ENCODE peak calls at places on chromosomes 11 and 22, in four cellular contexts. M is HCT116, Z is SK-N-SH, W is HepG2. C is an unnamed sample.

GRCh38 chr11:108914981-108915380 is 250.1 kb downstream of the DDX10 start:
- DNase-seq in M (no peak), Z (no peak), W (no peak), C (no peak)

GRCh38 chr11:95831198-95831883 is 41.0 kb downstream of the CEP57 start:
- DNase-seq in M (no peak), Z (no peak), W (no peak), C (no peak)

GRCh38 chr11:363948-364761 is 5.1 kb upstream of the B4GALNT4 start:
- DNase-seq in M (peak), Z (peak), W (peak), C (peak)

GRCh38 chr11:108580645-108581044 is 12.9 kb downstream of the EXPH5 start:
- DNase-seq in M (no peak), Z (no peak), W (no peak), C (no peak)

GRCh38 chr22:48396091-48396784 is 1431.4 kb downstream of the BRD1 start:
- DNase-seq in M (no peak), Z (no peak), W (no peak), C (no peak)

GRCh38 chr11:73950869-73951710 is at the start of gene DNAJB13:
- DNase-seq in M (peak), Z (peak), W (peak), C (peak)

GRCh38 chr22:27274770-27275449 is 526.6 kb downstream of the MN1 start:
- DNase-seq in M (no peak), Z (no peak), W (no peak), C (no peak)

GRCh38 chr11:61509058-61510029 is 795 bp downstream of the LRRC10B start:
- DNase-seq in M (peak), Z (peak), W (peak), C (no peak)

GRCh38 chr11:33321483-33321882 is 64.3 kb downstream of the HIPK3 start:
- DNase-seq in M (no peak), Z (no peak), W (no peak), C (no peak)

GRCh38 chr11:65185869-65186341 is 4.2 kb downstream of the CAPN1 start:
- DNase-seq in M (no peak), Z (no peak), W (no peak), C (no peak)

GRCh38 chr22:26524870-26525269 is 12.6 kb upstream of the TFIP11 start:
- DNase-seq in M (no peak), Z (no peak), W (no peak), C (no peak)

GRCh38 chr11:394034-394857 is at the start of gene PKP3:
- DNase-seq in M (peak), Z (no peak), W (peak), C (peak)

GRCh38 chr11:27451528-27451927 is 21.1 kb downstream of the LGR4 start:
- DNase-seq in M (no peak), Z (no peak), W (no peak), C (no peak)

GRCh38 chr11:86174101-86175046 is 70.2 kb upstream of the EED start:
- DNase-seq in M (no peak), Z (peak), W (peak), C (no peak)

GRCh38 chr22:42169055-42169469 is 38.5 kb upstream of the CYP2D6 start:
- DNase-seq in M (peak), Z (peak), W (peak), C (peak)

GRCh38 chr11:8307601-8308000 is 43.9 kb upstream of the LMO1 start:
- DNase-seq in M (no peak), Z (no peak), W (no peak), C (no peak)

GRCh38 chr11:108278546-108278945 is 55.7 kb downstream of the ATM start:
- DNase-seq in M (no peak), Z (no peak), W (no peak), C (no peak)

GRCh38 chr22:35882226-35883027 is 146.2 kb downstream of the RBFOX2 start:
- DNase-seq in M (no peak), Z (peak), W (no peak), C (no peak)

GRCh38 chr11:122861631-122862030 is 20.9 kb upstream of the JHY start:
- DNase-seq in M (no peak), Z (no peak), W (no peak), C (peak)

GRCh38 chr11:107741044-107741823 is 29.4 kb upstream of the SLN start:
- DNase-seq in M (peak), Z (peak), W (peak), C (peak)

GRCh38 chr11:67356867-67357561 is 3.7 kb upstream of the POLD4 start:
- DNase-seq in M (no peak), Z (peak), W (peak), C (peak)

GRCh38 chr11:26994579-26995210 is 783 bp downstream of the FIBIN start:
- DNase-seq in M (no peak), Z (no peak), W (no peak), C (no peak)

GRCh38 chr22:35629406-35630234 is 12.5 kb upstream of the MB start:
- DNase-seq in M (peak), Z (no peak), W (no peak), C (peak)

GRCh38 chr11:68012044-68012842 is 2.1 kb downstream of the ALDH3B1 start:
- DNase-seq in M (no peak), Z (no peak), W (no peak), C (no peak)

GRCh38 chr11:118918128-118918685 is 7.5 kb downstream of the BCL9L start:
- DNase-seq in M (no peak), Z (peak), W (peak), C (no peak)

GRCh38 chr11:70804174-70804855 is 406.0 kb downstream of the CTTN start:
- DNase-seq in M (no peak), Z (no peak), W (no peak), C (no peak)

GRCh38 chr22:45185718-45186511 is 22.2 kb downstream of the NUP50 start:
- DNase-seq in M (no peak), Z (no peak), W (no peak), C (no peak)

DNA sequence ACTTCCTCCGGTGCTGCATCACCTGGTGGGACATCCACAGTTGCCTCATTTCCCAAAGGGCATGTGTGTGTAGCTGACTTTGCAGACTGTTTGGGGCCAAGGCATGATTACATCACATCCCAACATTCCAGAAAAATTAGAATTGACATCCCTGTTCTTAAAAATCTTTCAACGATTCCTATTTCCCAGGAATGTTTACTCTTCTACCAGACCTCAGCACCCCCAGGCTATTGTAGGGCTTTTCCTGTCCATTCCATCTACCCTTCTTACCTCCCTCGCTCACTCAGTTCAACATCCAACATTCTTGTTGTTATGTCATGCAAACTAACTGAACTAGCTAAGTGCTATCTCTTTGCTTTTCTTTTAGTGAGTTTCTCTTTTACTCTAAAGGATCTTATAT is 37.3 kb downstream of the PIWIL4 start:
- DNase-seq in M (no peak), Z (no peak), W (no peak), C (no peak)
- TF ChIP-seq JUND in M (no peak), Z (no peak), W (no peak), C (no peak)

DNA sequence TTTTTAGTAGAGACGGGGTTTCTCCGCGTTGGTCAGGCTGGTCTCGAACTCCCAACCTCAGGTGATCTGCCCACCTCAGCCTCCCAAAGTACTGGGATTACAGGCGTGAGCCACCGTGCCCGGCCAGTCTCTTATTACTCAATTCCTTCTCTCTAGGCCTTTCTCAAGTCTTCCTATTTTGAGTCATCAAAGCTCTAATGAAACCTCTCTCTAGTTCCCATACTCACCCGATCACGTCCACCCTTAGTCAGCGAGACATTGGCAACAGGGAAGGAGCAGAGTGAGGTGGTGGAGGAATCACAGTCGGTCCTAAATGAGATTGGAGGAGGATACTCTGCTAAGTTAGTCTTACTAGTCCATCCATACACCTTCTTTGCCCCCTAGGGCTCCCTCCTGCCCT is 5.0 kb downstream of the BSCL2 start:
- DNase-seq in M (no peak), Z (no peak), W (no peak), C (no peak)
- TF ChIP-seq JUND in M (no peak), Z (no peak), W (no peak), C (no peak)

DNA sequence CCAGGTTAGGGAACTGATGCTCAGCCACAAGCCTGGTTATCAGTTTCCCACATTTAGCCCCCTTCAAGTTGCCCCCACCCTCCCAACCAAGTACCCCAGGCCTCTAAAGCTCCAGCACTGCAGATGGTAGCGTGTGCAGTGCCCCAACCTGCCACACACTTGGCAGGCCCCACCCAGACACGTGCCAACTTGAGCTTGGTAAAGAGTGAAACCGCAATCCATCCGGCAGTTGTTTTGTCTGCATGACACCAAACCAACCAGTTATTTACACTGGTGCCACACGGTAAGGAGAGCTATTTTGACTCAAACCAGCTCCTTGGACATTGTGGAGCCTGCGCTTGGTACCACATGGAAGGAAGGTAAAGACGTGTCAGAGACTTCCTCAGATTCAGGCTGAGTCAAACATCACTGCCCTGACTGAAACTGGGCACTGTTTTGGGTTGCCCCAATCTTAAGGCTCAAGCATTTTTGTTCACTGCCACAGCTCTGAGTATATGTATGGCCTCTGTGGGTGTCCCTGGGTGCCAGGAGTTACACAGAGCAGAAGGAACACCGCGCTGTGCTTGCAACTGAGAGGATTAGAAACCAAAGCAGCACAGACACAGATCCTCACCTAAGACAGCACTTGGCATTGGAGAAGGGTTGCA is 136.1 kb downstream of the FDX1 start:
- DNase-seq in M (no peak), Z (no peak), W (no peak), C (peak)
- TF ChIP-seq JUND in M (no peak), Z (no peak), W (no peak), C (no peak)

GRCh38 chr11:18527512-18527911 is 770 bp upstream of the TSG101 start:
- DNase-seq in M (no peak), Z (peak), W (no peak), C (no peak)
- TF ChIP-seq JUND in M (no peak), Z (no peak), W (no peak), C (no peak)